ENCODE peak calls at places on chromosomes 6 and 20, in seven cellular contexts. Q is CD8-positive, alpha-beta T cell; S is fibroblast of lung; J is SK-N-MC; F is endothelial cell of umbilical vein; E is adipocyte; D is thyroid gland. T is an unnamed sample.

GRCh38 chr6:157596886-157597285 is 215.9 kb downstream of the ZDHHC14 start:
- DNase-seq in Q (no peak), S (no peak), F (no peak), E (peak; percentile 28), D (no peak), J (no peak), T (no peak)

GRCh38 chr20:5529331-5530142 is 212.8 kb upstream of the PROKR2 start:
- DNase-seq in S (peak; percentile 59), F (peak; percentile 71), E (peak; percentile 93), Q (peak; percentile 82), D (peak; percentile 80), J (peak; percentile 68), T (peak; percentile 71)

GRCh38 chr6:20092071-20092566 is 120.2 kb downstream of the MBOAT1 start:
- DNase-seq in F (peak; percentile 65), J (peak; percentile 74), D (no peak), S (peak; percentile 42), E (peak; percentile 73), Q (no peak), T (peak; percentile 65)

GRCh38 chr6:16973071-16973470 is 128.8 kb upstream of the STMND1 start:
- DNase-seq in E (no peak), D (no peak), Q (no peak), F (no peak), J (no peak), S (no peak), T (no peak)

GRCh38 chr6:53306819-53307347 is 41.9 kb downstream of the ELOVL5 start:
- DNase-seq in S (peak; percentile 81), Q (no peak), E (no peak), D (no peak), J (no peak), F (peak; percentile 30), T (peak; percentile 56)

GRCh38 chr6:56420296-56420695 is 172.9 kb upstream of the COL21A1 start:
- DNase-seq in S (peak; percentile 54), D (no peak), F (no peak), Q (no peak), E (peak; percentile 57), J (no peak), T (no peak)

GRCh38 chr6:10202111-10202510 is 212.8 kb downstream of the TFAP2A start:
- DNase-seq in E (peak; percentile 11), F (no peak), J (no peak), Q (no peak), S (no peak), D (no peak), T (no peak)

GRCh38 chr6:26552640-26553189 is 14.5 kb downstream of the HMGN4 start:
- DNase-seq in E (peak; percentile 28), J (no peak), D (no peak), S (no peak), Q (no peak), F (no peak), T (no peak)

GRCh38 chr20:39676857-39677351 is 714.8 kb downstream of the DHX35 start:
- DNase-seq in E (peak; percentile 4), S (peak; percentile 5), Q (no peak), F (peak; percentile 47), D (peak; percentile 6), J (no peak), T (peak; percentile 13)

GRCh38 chr20:2804921-2805681 is 4.7 kb upstream of the CPXM1 start:
- DNase-seq in F (no peak), J (no peak), D (peak; percentile 37), E (peak; percentile 22), S (no peak), Q (no peak), T (no peak)

GRCh38 chr6:111759836-111760785 is 113.1 kb downstream of the FYN start:
- DNase-seq in S (peak; percentile 90), D (no peak), F (no peak), E (peak; percentile 90), J (peak; percentile 81), Q (peak; percentile 72), T (peak; percentile 84)

GRCh38 chr20:19094959-19095541 is 117.4 kb upstream of the SLC24A3 start:
- DNase-seq in D (peak; percentile 6), Q (no peak), S (no peak), F (no peak), E (no peak), J (no peak), T (no peak)

GRCh38 chr6:11621119-11621518 is 83.6 kb downstream of the TMEM170B start:
- DNase-seq in E (no peak), F (no peak), Q (no peak), D (peak; percentile 59), J (no peak), S (no peak), T (no peak)

GRCh38 chr20:4925842-4926530 is 75.3 kb downstream of the SLC23A2 start:
- DNase-seq in J (no peak), D (peak; percentile 26), Q (no peak), E (peak; percentile 36), F (peak; percentile 96), S (peak; percentile 90), T (peak; percentile 89)

GRCh38 chr6:15330174-15330934 is 84.5 kb downstream of the JARID2 start:
- DNase-seq in S (peak; percentile 77), D (no peak), Q (no peak), J (no peak), F (peak; percentile 42), E (no peak), T (no peak)

GRCh38 chr6:7235712-7236311 is 77.2 kb downstream of the SSR1 start:
- DNase-seq in F (no peak), S (no peak), E (no peak), J (no peak), Q (no peak), D (peak; percentile 45), T (no peak)

GRCh38 chr20:43191946-43192847 is 2.5 kb upstream of the PTPRT start:
- DNase-seq in S (no peak), E (no peak), J (no peak), D (no peak), Q (no peak), F (no peak), T (no peak)

GRCh38 chr6:4358414-4359107 is 223.2 kb upstream of the ECI2 start:
- DNase-seq in Q (no peak), S (peak; percentile 100), F (peak; percentile 99), D (peak; percentile 88), J (no peak), E (peak; percentile 98), T (peak; percentile 99)

GRCh38 chr6:168273483-168274045 is 46.0 kb downstream of the DACT2 start:
- DNase-seq in J (no peak), Q (no peak), S (no peak), D (no peak), E (no peak), F (no peak), T (no peak)

GRCh38 chr6:105178636-105179035 is 1.2 kb downstream of the POPDC3 start:
- DNase-seq in D (no peak), E (peak; percentile 18), Q (no peak), S (no peak), F (no peak), J (no peak), T (no peak)

GRCh38 chr6:105178110-105178509 is 1.7 kb downstream of the POPDC3 start:
- DNase-seq in S (peak; percentile 92), E (peak; percentile 73), D (no peak), Q (no peak), J (no peak), F (no peak), T (peak; percentile 85)

GRCh38 chr6:105177521-105177920 is 2.3 kb downstream of the POPDC3 start:
- DNase-seq in J (no peak), Q (no peak), D (no peak), S (no peak), F (no peak), E (no peak), T (no peak)

GRCh38 chr6:105181981-105182515 is 2.2 kb upstream of the POPDC3 start:
- DNase-seq in S (no peak), F (no peak), J (no peak), E (no peak), D (no peak), Q (no peak), T (no peak)

DNA sequence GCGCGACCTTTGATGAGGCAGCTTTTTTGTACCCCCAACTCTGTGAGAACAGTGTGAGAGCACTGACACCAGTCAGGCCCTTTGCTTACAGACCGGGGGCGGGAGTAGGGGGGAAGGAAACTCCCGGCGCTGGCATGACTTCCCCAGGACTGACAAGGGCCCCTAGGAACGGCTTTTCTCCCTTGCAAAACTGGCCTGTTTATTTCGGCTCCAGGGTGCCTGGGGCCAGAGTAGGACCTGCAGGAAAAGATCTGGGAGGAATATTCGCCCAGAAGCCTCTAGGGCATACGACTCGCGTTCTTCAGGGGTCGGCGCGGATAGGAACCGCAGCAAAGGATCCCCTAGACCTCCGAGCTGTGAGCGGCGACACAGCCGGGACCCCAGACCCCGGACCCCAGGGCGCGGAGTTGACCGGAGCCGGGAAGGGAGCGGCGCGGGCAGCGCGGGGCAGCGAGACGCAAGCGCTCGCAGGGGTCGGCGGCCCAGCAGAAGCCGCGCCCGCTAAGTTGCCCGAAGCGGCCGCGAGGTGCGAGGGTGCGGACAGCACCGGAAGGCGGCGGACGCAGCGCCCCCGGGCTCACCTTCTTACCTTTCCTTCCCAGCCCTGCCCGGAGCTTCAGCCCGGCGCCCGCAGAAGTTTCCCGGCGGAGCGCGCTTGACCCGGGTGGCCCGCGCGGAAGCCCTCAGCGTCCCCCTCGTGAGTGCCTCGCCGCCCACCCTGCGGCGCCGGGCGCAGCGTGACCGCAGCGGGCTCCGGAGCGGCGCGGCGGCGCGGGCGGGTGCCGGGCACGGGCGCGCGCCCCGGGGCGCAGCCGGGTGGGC is at the start of gene POPDC3:
- DNase-seq in J (no peak), S (peak; percentile 56), Q (no peak), D (peak; percentile 19), F (no peak), E (peak; percentile 67), T (peak; percentile 38)
- H3K4me3 ChIP-seq in J (peak within 1 kb of the TSS; percentile 71), S (peak within 1 kb of the TSS; percentile 57), Q (no peak within 1 kb of the TSS), D (peak within 1 kb of the TSS; percentile 7), F (peak within 1 kb of the TSS; percentile 41), E (peak within 1 kb of the TSS; percentile 87), T (peak within 1 kb of the TSS; percentile 58)

DNA sequence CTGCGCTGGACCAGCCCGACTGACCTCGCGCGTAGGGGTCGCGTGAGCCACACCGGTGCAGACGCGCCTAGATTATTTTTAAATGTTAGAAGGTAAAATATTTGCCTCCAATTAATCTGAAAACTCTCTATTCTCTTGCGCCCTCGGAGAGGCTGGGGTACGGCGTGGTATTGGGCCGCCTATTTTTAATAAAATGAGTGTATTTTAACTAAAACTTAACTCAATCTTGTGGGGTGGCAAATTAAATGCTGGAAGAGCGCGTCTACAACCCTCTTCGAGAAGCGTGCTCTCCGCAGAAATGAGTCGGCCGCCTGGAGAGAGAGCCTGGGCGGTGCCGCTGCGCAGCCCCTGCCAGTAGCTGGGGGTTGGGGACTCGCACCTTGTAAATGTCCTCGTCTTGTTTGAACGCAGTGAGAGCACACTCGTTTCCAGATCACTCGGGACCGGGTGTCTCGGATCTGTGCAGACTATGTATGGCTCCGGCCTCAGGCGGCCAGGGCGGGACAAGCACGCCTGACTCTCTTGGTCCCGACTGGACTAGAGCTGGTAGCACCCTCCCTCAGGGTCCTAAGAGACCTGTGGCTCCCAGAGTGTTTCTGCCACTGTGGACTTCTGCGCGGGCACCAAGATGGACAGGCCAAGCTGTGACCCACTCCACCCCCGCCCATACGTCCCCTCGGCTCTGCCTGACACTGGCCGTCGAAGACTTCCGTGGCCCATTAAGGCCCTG is 2.0 kb upstream of the MAFB start:
- DNase-seq in Q (no peak), E (no peak), D (no peak), J (no peak), F (no peak), S (no peak), T (no peak)
- H3K4me3 ChIP-seq in Q (no peak overlapping the region), E (peak overlapping the region; percentile 84), D (no peak overlapping the region), J (no peak overlapping the region), F (no peak overlapping the region), S (no peak overlapping the region), T (no peak overlapping the region)

GRCh38 chr6:1136856-1137255 is 175.0 kb upstream of the FOXQ1 start:
- DNase-seq in E (no peak), F (no peak), S (no peak), D (no peak), Q (no peak), J (no peak), T (no peak)
- H3K4me3 ChIP-seq in E (no peak overlapping the region), F (no peak overlapping the region), S (no peak overlapping the region), D (no peak overlapping the region), Q (no peak overlapping the region), J (no peak overlapping the region), T (no peak overlapping the region)

GRCh38 chr20:22584630-22584921 is 204 bp upstream of the FOXA2 start:
- DNase-seq in J (no peak), S (no peak), E (no peak), Q (no peak), D (peak; percentile 53), F (no peak), T (no peak)
- H3K4me3 ChIP-seq in J (no peak overlapping the region), S (no peak overlapping the region), E (no peak overlapping the region), Q (no peak overlapping the region), D (peak overlapping the region; percentile 14), F (no peak overlapping the region), T (no peak overlapping the region)

T was measured in astrocyte of the spinal cord.